ENCODE peak calls at places on chromosomes 1 and 21, in six cellular contexts. J, H, E, P, B and X are unnamed samples.

GRCh38 chr1:15799004-15799867 is 8.2 kb downstream of the UQCRHL start:
- DNase-seq in J (peak), H (peak), E (no peak), P (no peak), B (no peak), X (peak)

GRCh38 chr1:19750101-19750881 is 49.4 kb downstream of the TMCO4 start:
- DNase-seq in J (no peak), H (no peak), E (no peak), P (no peak), B (no peak), X (no peak)

GRCh38 chr1:40974945-40975344 is 4.6 kb upstream of the CTPS1 start:
- DNase-seq in J (no peak), H (no peak), E (no peak), P (no peak), B (no peak), X (no peak)

GRCh38 chr1:205369621-205370230 is 13.0 kb upstream of the KLHDC8A start:
- DNase-seq in J (no peak), H (no peak), E (no peak), P (no peak), B (no peak), X (no peak)

GRCh38 chr1:33459766-33460543 is 12.5 kb upstream of the ZSCAN20 start:
- DNase-seq in J (no peak), H (no peak), E (no peak), P (no peak), B (no peak), X (no peak)

GRCh38 chr1:4047666-4048065 is 147.6 kb upstream of the C1orf174 start:
- DNase-seq in J (no peak), H (no peak), E (no peak), P (no peak), B (no peak), X (no peak)

GRCh38 chr1:11943619-11944018 is 9.1 kb downstream of the PLOD1 start:
- DNase-seq in J (no peak), H (no peak), E (no peak), P (peak), B (no peak), X (no peak)

GRCh38 chr1:81179239-81179638 is 621.5 kb upstream of the ADGRL2 start:
- DNase-seq in J (no peak), H (peak), E (no peak), P (no peak), B (no peak), X (no peak)

GRCh38 chr1:147840909-147841308 is 61.7 kb upstream of the GJA8 start:
- DNase-seq in J (no peak), H (no peak), E (no peak), P (no peak), B (no peak), X (no peak)

GRCh38 chr1:113199718-113200455 is 126.9 kb downstream of the LRIG2 start:
- DNase-seq in J (no peak), H (no peak), E (no peak), P (no peak), B (no peak), X (peak)

GRCh38 chr1:156814571-156815260 is 1.9 kb downstream of the SH2D2A start:
- DNase-seq in J (no peak), H (no peak), E (no peak), P (no peak), B (no peak), X (no peak)

GRCh38 chr1:205883792-205884191 is 33.9 kb upstream of the PM20D1 start:
- DNase-seq in J (no peak), H (no peak), E (no peak), P (no peak), B (no peak), X (no peak)

GRCh38 chr1:7770939-7771672 is at the start of gene VAMP3:
- DNase-seq in J (peak), H (peak), E (peak), P (peak), B (peak), X (peak)

GRCh38 chr1:27403065-27403726 is 10.8 kb downstream of the GPR3 start:
- DNase-seq in J (no peak), H (no peak), E (no peak), P (no peak), B (peak), X (no peak)

GRCh38 chr1:224884428-224884827 is 45.0 kb upstream of the DNAH14 start:
- DNase-seq in J (no peak), H (no peak), E (no peak), P (no peak), B (no peak), X (no peak)

GRCh38 chr1:234838182-234838581 is 228.2 kb upstream of the IRF2BP2 start:
- DNase-seq in J (no peak), H (no peak), E (no peak), P (no peak), B (no peak), X (no peak)

GRCh38 chr1:6251233-6251632 is 7.3 kb downstream of the HES3 start:
- DNase-seq in J (no peak), H (no peak), E (no peak), P (no peak), B (no peak), X (no peak)

GRCh38 chr1:225228871-225229303 is 199.0 kb downstream of the LBR start:
- DNase-seq in J (no peak), H (no peak), E (no peak), P (no peak), B (no peak), X (no peak)

GRCh38 chr21:24367936-24368335 is 1239.3 kb downstream of the MRPL39 start:
- DNase-seq in J (peak), H (no peak), E (no peak), P (no peak), B (no peak), X (no peak)

GRCh38 chr21:44836666-44837471 is 19.0 kb upstream of the SUMO3 start:
- DNase-seq in J (no peak), H (no peak), E (no peak), P (no peak), B (no peak), X (no peak)

GRCh38 chr1:226558293-226558692 is 9.7 kb downstream of the STUM start:
- DNase-seq in J (no peak), H (no peak), E (no peak), P (no peak), B (no peak), X (no peak)

GRCh38 chr1:98398649-98399048 is 262.9 kb upstream of the SNX7 start:
- DNase-seq in J (peak), H (no peak), E (no peak), P (no peak), B (no peak), X (no peak)

GRCh38 chr1:199226163-199226562 is 587.3 kb downstream of the PTPRC start:
- DNase-seq in J (peak), H (no peak), E (no peak), P (no peak), B (no peak), X (no peak)

GRCh38 chr1:160781914-160782689 is 13.9 kb upstream of the LY9 start:
- DNase-seq in J (no peak), H (no peak), E (no peak), P (no peak), B (no peak), X (no peak)

GRCh38 chr1:212982430-212983152 is 32.2 kb downstream of the VASH2 start:
- DNase-seq in J (no peak), H (no peak), E (no peak), P (peak), B (no peak), X (no peak)

GRCh38 chr1:58948671-58949070 is 164.8 kb upstream of the JUN start:
- DNase-seq in J (no peak), H (no peak), E (no peak), P (no peak), B (no peak), X (no peak)

GRCh38 chr1:1165900-1166421 is 7.7 kb upstream of the TTLL10 start:
- DNase-seq in J (no peak), H (no peak), E (no peak), P (no peak), B (no peak), X (peak)